ENCODE peak calls at places on chromosomes 7 and 10, in four cellular contexts. One of them, this sample, is unnamed.

GRCh38 chr10:35172574-35172973 is 45.9 kb downstream of the CREM start:
- DNase-seq in PC-9: no peak
- DNase-seq in fibroblast of lung: peak; percentile 73
- DNase-seq in thoracic aorta: no peak
- DNase-seq in this sample: peak; percentile 51

GRCh38 chr10:102004376-102004775 is 51.6 kb downstream of the ARMH3 start:
- DNase-seq in fibroblast of lung: peak; percentile 49
- DNase-seq in thoracic aorta: no peak
- DNase-seq in PC-9: no peak
- DNase-seq in this sample: peak; percentile 56

GRCh38 chr10:100739516-100740368 is 5.6 kb upstream of the PAX2 start:
- DNase-seq in fibroblast of lung: no peak
- DNase-seq in PC-9: no peak
- DNase-seq in thoracic aorta: no peak
- DNase-seq in this sample: no peak

GRCh38 chr7:101599787-101600186 is 29.3 kb downstream of the MYL10 start:
- DNase-seq in PC-9: no peak
- DNase-seq in fibroblast of lung: no peak
- DNase-seq in thoracic aorta: no peak
- DNase-seq in this sample: no peak

GRCh38 chr10:121695731-121696464 is 97.7 kb upstream of the FGFR2 start:
- DNase-seq in thoracic aorta: no peak
- DNase-seq in PC-9: no peak
- DNase-seq in fibroblast of lung: no peak
- DNase-seq in this sample: no peak

GRCh38 chr10:30765611-30766010 is 136.1 kb upstream of the LYZL2 start:
- DNase-seq in fibroblast of lung: no peak
- DNase-seq in PC-9: no peak
- DNase-seq in thoracic aorta: no peak
- DNase-seq in this sample: peak; percentile 82

GRCh38 chr10:33132626-33133025 is 174.6 kb upstream of the ITGB1 start:
- DNase-seq in PC-9: no peak
- DNase-seq in fibroblast of lung: no peak
- DNase-seq in thoracic aorta: no peak
- DNase-seq in this sample: no peak

GRCh38 chr7:153682628-153683027 is 369.6 kb upstream of the DPP6 start:
- DNase-seq in thoracic aorta: no peak
- DNase-seq in PC-9: no peak
- DNase-seq in fibroblast of lung: no peak
- DNase-seq in this sample: no peak

GRCh38 chr10:49010831-49011230 is 71.2 kb upstream of the LRRC18 start:
- DNase-seq in fibroblast of lung: no peak
- DNase-seq in PC-9: no peak
- DNase-seq in thoracic aorta: no peak
- DNase-seq in this sample: no peak

GRCh38 chr10:86974484-86974883 is 6.2 kb downstream of the ADIRF start:
- DNase-seq in fibroblast of lung: no peak
- DNase-seq in thoracic aorta: no peak
- DNase-seq in PC-9: no peak
- DNase-seq in this sample: no peak

GRCh38 chr7:128872394-128872824 is 9.8 kb downstream of the ATP6V1F start:
- DNase-seq in PC-9: peak; percentile 72
- DNase-seq in thoracic aorta: no peak
- DNase-seq in fibroblast of lung: no peak
- DNase-seq in this sample: no peak

GRCh38 chr10:1409359-1409750 is 328.0 kb downstream of the ADARB2 start:
- DNase-seq in thoracic aorta: no peak
- DNase-seq in fibroblast of lung: no peak
- DNase-seq in PC-9: no peak
- DNase-seq in this sample: no peak

GRCh38 chr10:120587061-120587460 is 130.0 kb downstream of the PLPP4 start:
- DNase-seq in fibroblast of lung: no peak
- DNase-seq in PC-9: no peak
- DNase-seq in thoracic aorta: no peak
- DNase-seq in this sample: no peak

GRCh38 chr7:69091476-69091875 is 506.8 kb upstream of the AUTS2 start:
- DNase-seq in fibroblast of lung: no peak
- DNase-seq in thoracic aorta: no peak
- DNase-seq in PC-9: no peak
- DNase-seq in this sample: no peak

GRCh38 chr10:99569253-99569939 is 36.7 kb downstream of the NKX2-3 start:
- DNase-seq in PC-9: no peak
- DNase-seq in thoracic aorta: no peak
- DNase-seq in fibroblast of lung: no peak
- DNase-seq in this sample: no peak

GRCh38 chr10:11704087-11704486 is 38.1 kb upstream of the ECHDC3 start:
- DNase-seq in fibroblast of lung: no peak
- DNase-seq in thoracic aorta: no peak
- DNase-seq in PC-9: no peak
- DNase-seq in this sample: no peak

GRCh38 chr7:65731562-65732035 is 141.3 kb upstream of the VKORC1L1 start:
- DNase-seq in fibroblast of lung: peak; percentile 22
- DNase-seq in thoracic aorta: no peak
- DNase-seq in PC-9: no peak
- DNase-seq in this sample: peak; percentile 1

GRCh38 chr7:131151034-131151433 is 176.6 kb upstream of the MKLN1 start:
- DNase-seq in thoracic aorta: no peak
- DNase-seq in PC-9: no peak
- DNase-seq in fibroblast of lung: no peak
- DNase-seq in this sample: no peak

GRCh38 chr10:42879380-42880254 is 97.0 kb downstream of the BMS1 start:
- DNase-seq in thoracic aorta: no peak
- DNase-seq in fibroblast of lung: no peak
- DNase-seq in PC-9: no peak
- DNase-seq in this sample: no peak

GRCh38 chr7:82507365-82507975 is 63.9 kb upstream of the CACNA2D1 start:
- DNase-seq in PC-9: no peak
- DNase-seq in thoracic aorta: no peak
- DNase-seq in fibroblast of lung: no peak
- DNase-seq in this sample: no peak

GRCh38 chr7:18019562-18019961 is 8.1 kb downstream of the PRPS1L1 start:
- DNase-seq in thoracic aorta: no peak
- DNase-seq in PC-9: no peak
- DNase-seq in fibroblast of lung: peak; percentile 65
- DNase-seq in this sample: peak; percentile 83

GRCh38 chr10:115829501-115830215 is 443.3 kb downstream of the GFRA1 start:
- DNase-seq in fibroblast of lung: peak; percentile 71
- DNase-seq in PC-9: no peak
- DNase-seq in thoracic aorta: no peak
- DNase-seq in this sample: peak; percentile 54

GRCh38 chr7:690478-691360 is 35.8 kb upstream of the DNAAF5 start:
- DNase-seq in fibroblast of lung: no peak
- DNase-seq in PC-9: no peak
- DNase-seq in thoracic aorta: no peak
- DNase-seq in this sample: no peak

GRCh38 chr10:78752708-78753107 is 316.1 kb upstream of the ZMIZ1 start:
- DNase-seq in fibroblast of lung: no peak
- DNase-seq in PC-9: no peak
- DNase-seq in thoracic aorta: no peak
- DNase-seq in this sample: no peak

GRCh38 chr7:116601426-116601825 is 70.6 kb upstream of the MET start:
- DNase-seq in thoracic aorta: no peak
- DNase-seq in PC-9: no peak
- DNase-seq in fibroblast of lung: no peak
- DNase-seq in this sample: no peak

GRCh38 chr10:120938822-120939221 is 87.7 kb downstream of the WDR11 start:
- DNase-seq in PC-9: no peak
- DNase-seq in fibroblast of lung: no peak
- DNase-seq in thoracic aorta: no peak
- DNase-seq in this sample: no peak

GRCh38 chr10:133100706-133101463 is 13.2 kb downstream of the ADGRA1 start:
- DNase-seq in PC-9: peak; percentile 6
- DNase-seq in thoracic aorta: no peak
- DNase-seq in fibroblast of lung: no peak
- DNase-seq in this sample: no peak

GRCh38 chr7:46215987-46216567 is 295.0 kb upstream of the IGFBP3 start:
- DNase-seq in PC-9: no peak
- DNase-seq in thoracic aorta: no peak
- DNase-seq in fibroblast of lung: no peak
- DNase-seq in this sample: no peak

GRCh38 chr7:142488842-142489241 is 231.0 kb upstream of the PRSS58 start:
- DNase-seq in fibroblast of lung: no peak
- DNase-seq in PC-9: no peak
- DNase-seq in thoracic aorta: no peak
- DNase-seq in this sample: no peak

GRCh38 chr7:712601-713457 is 13.7 kb upstream of the DNAAF5 start:
- DNase-seq in thoracic aorta: no peak
- DNase-seq in fibroblast of lung: no peak
- DNase-seq in PC-9: no peak
- DNase-seq in this sample: no peak

GRCh38 chr10:75417522-75417927 is 13.9 kb upstream of the LRMDA start:
- DNase-seq in fibroblast of lung: no peak
- DNase-seq in PC-9: no peak
- DNase-seq in thoracic aorta: no peak
- DNase-seq in this sample: no peak

GRCh38 chr10:15813415-15813814 is 46.9 kb downstream of the MINDY3 start:
- DNase-seq in fibroblast of lung: peak; percentile 15
- DNase-seq in PC-9: no peak
- DNase-seq in thoracic aorta: no peak
- DNase-seq in this sample: peak; percentile 37

GRCh38 chr7:108051449-108051848 is 48.5 kb upstream of the LAMB1 start:
- DNase-seq in PC-9: no peak
- DNase-seq in fibroblast of lung: no peak
- DNase-seq in thoracic aorta: no peak
- DNase-seq in this sample: peak; percentile 16

This sample was measured in astrocyte.